ENCODE peak calls at places on chromosomes 4 and X, in eight cellular contexts. V is GM23248; A is right lobe of liver; K is neuronal stem cell; B is brain microvascular endothelial cell; M is psoas muscle; P is effector memory CD4-positive, alpha-beta T cell; E is RWPE2. G is an unnamed sample.

GRCh38 chr4:131046821-131047220 is 1950.9 kb downstream of the C4orf33 start:
- DNase-seq in V (no peak), A (no peak), K (no peak), B (no peak), M (no peak), P (no peak), E (no peak), G (no peak)

GRCh38 chr4:110510955-110511544 is 35.1 kb downstream of the ENPEP start:
- DNase-seq in V (peak; percentile 65), A (no peak), K (peak; percentile 58), B (no peak), M (no peak), P (no peak), E (no peak), G (peak; percentile 52)

GRCh38 chrX:39730671-39731389 is 366.9 kb downstream of the BCOR start:
- DNase-seq in V (peak; percentile 84), A (peak; percentile 59), K (peak; percentile 21), B (peak; percentile 59), M (peak; percentile 67), P (no peak), E (no peak), G (peak; percentile 48)

GRCh38 chr4:41982716-41983115 is 1.2 kb downstream of the DCAF4L1 start:
- DNase-seq in V (no peak), A (no peak), K (no peak), B (no peak), M (no peak), P (no peak), E (no peak), G (no peak)

GRCh38 chr4:105624530-105624929 is 72.1 kb downstream of the ARHGEF38 start:
- DNase-seq in V (peak; percentile 63), A (peak; percentile 77), K (no peak), B (peak; percentile 80), M (peak; percentile 44), P (no peak), E (no peak), G (peak; percentile 0)

GRCh38 chr4:95556460-95556859 is 7.7 kb upstream of the UNC5C start:
- DNase-seq in V (no peak), A (no peak), K (no peak), B (peak; percentile 16), M (no peak), P (no peak), E (no peak), G (no peak)

GRCh38 chrX:65035451-65035779 is 59.2 kb upstream of the ZC4H2 start:
- DNase-seq in V (peak; percentile 74), A (peak; percentile 24), K (no peak), B (peak; percentile 4), M (peak; percentile 16), P (no peak), E (no peak), G (no peak)

GRCh38 chr4:109739547-109739946 is 9.7 kb upstream of the PLA2G12A start:
- DNase-seq in V (peak; percentile 16), A (no peak), K (no peak), B (peak; percentile 57), M (no peak), P (no peak), E (no peak), G (no peak)

GRCh38 chr4:141609243-141609642 is 27.1 kb upstream of the IL15 start:
- DNase-seq in V (peak; percentile 2), A (peak; percentile 25), K (no peak), B (no peak), M (no peak), P (no peak), E (no peak), G (no peak)

GRCh38 chr4:86549163-86549788 is 44.8 kb upstream of the PTPN13 start:
- DNase-seq in V (peak; percentile 58), A (no peak), K (no peak), B (peak; percentile 58), M (no peak), P (no peak), E (no peak), G (no peak)

GRCh38 chr4:140094701-140095420 is 59.1 kb downstream of the MAML3 start:
- DNase-seq in V (no peak), A (peak; percentile 60), K (no peak), B (no peak), M (peak; percentile 61), P (peak; percentile 37), E (no peak), G (peak; percentile 39)

GRCh38 chrX:53000447-53001208 is 42.3 kb upstream of the FAM156A start:
- DNase-seq in V (peak; percentile 3), A (no peak), K (no peak), B (no peak), M (no peak), P (no peak), E (no peak), G (no peak)

GRCh38 chr4:84965558-84966381 is 720 bp downstream of the WDFY3 start:
- DNase-seq in V (peak; percentile 74), A (peak; percentile 66), K (peak; percentile 63), B (no peak), M (peak; percentile 57), P (no peak), E (peak; percentile 64), G (no peak)

GRCh38 chrX:46381630-46382029 is 163.6 kb downstream of the ZNF674 start:
- DNase-seq in V (peak; percentile 35), A (peak; percentile 26), K (peak; percentile 2), B (peak; percentile 20), M (no peak), P (no peak), E (no peak), G (no peak)

GRCh38 chr4:1033840-1034551 is 22.6 kb downstream of the FGFRL1 start:
- DNase-seq in V (peak; percentile 89), A (no peak), K (no peak), B (no peak), M (peak; percentile 60), P (no peak), E (no peak), G (no peak)

GRCh38 chr4:185576918-185577591 is 41.7 kb upstream of the PDLIM3 start:
- DNase-seq in V (no peak), A (no peak), K (no peak), B (no peak), M (no peak), P (no peak), E (no peak), G (no peak)

GRCh38 chr4:184960505-184960971 is 57.8 kb upstream of the HELT start:
- DNase-seq in V (no peak), A (peak; percentile 63), K (no peak), B (no peak), M (no peak), P (no peak), E (no peak), G (no peak)

GRCh38 chr4:165359501-165359900 is 19.3 kb upstream of the CPE start:
- DNase-seq in V (peak; percentile 83), A (no peak), K (no peak), B (no peak), M (no peak), P (no peak), E (no peak), G (no peak)

GRCh38 chr4:177975315-177975714 is 533.1 kb upstream of the AGA start:
- DNase-seq in V (no peak), A (no peak), K (no peak), B (no peak), M (no peak), P (no peak), E (no peak), G (no peak)

GRCh38 chr4:177974461-177974860 is 532.2 kb upstream of the AGA start:
- DNase-seq in V (no peak), A (no peak), K (no peak), B (no peak), M (no peak), P (no peak), E (no peak), G (no peak)
- H3K27me3 ChIP-seq in V (no peaks in the 10 kb centered on the region), A (no peaks in the 10 kb centered on the region), K (no peaks in the 10 kb centered on the region), B (no peaks in the 10 kb centered on the region), M (no peaks in the 10 kb centered on the region), P (no peaks in the 10 kb centered on the region), E (no peaks in the 10 kb centered on the region), G (no peaks in the 10 kb centered on the region)

GRCh38 chrX:20140410-20140809 is 1.2 kb downstream of the EIF1AX start:
- DNase-seq in V (peak; percentile 27), A (no peak), K (no peak), B (no peak), M (no peak), P (no peak), E (no peak), G (peak; percentile 22)
- H3K27ac ChIP-seq in V (peak overlapping the region; percentile 91), A (no peak overlapping the region), K (no peak overlapping the region), B (no peak overlapping the region), M (peak overlapping the region; percentile 93), P (peak overlapping the region; percentile 32), E (peak overlapping the region; percentile 52), G (peak overlapping the region; percentile 79)

GRCh38 chr4:144720491-144720890 is 74.5 kb downstream of the HHIP start:
- DNase-seq in V (no peak), A (no peak), K (no peak), B (no peak), M (no peak), P (no peak), E (no peak), G (no peak)

GRCh38 chr4:144718958-144719512 is 73.1 kb downstream of the HHIP start:
- DNase-seq in V (no peak), A (no peak), K (no peak), B (no peak), M (no peak), P (no peak), E (no peak), G (no peak)

GRCh38 chr4:144716778-144717177 is 70.8 kb downstream of the HHIP start:
- DNase-seq in V (peak; percentile 57), A (no peak), K (no peak), B (no peak), M (no peak), P (no peak), E (no peak), G (no peak)

GRCh38 chr4:144723471-144723870 is 77.5 kb downstream of the HHIP start:
- DNase-seq in V (no peak), A (no peak), K (no peak), B (no peak), M (no peak), P (no peak), E (no peak), G (no peak)

DNA sequence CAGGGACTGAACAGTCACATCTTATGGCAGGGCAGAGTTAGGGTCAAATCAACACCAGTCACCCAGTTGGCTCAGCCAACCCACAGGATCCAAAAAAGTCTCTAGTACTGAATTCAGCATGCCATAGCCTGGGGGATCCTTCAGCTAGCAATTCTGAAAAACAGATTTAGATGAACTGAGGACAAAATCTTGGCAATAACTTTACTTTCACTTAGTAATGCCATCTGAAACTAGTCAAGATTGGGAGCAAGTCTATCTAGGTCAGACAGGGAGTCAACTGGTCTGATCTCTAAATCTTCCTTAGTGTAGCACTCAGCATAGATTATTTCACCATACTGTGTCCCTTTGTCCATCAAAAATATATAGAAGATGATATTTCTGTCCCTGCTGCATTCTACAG is 76.0 kb downstream of the HHIP start:
- DNase-seq in V (peak; percentile 6), A (no peak), K (no peak), B (no peak), M (no peak), P (no peak), E (no peak), G (no peak)
- H3K27me3 ChIP-seq in V (no peaks in the 10 kb centered on the region), A (no peaks in the 10 kb centered on the region), K (no peaks in the 10 kb centered on the region), B (no peaks in the 10 kb centered on the region), M (no peaks in the 10 kb centered on the region), P (no peaks in the 10 kb centered on the region), E (no peaks in the 10 kb centered on the region), G (peaks cover under 1% of the 10 kb centered on the region)

DNA sequence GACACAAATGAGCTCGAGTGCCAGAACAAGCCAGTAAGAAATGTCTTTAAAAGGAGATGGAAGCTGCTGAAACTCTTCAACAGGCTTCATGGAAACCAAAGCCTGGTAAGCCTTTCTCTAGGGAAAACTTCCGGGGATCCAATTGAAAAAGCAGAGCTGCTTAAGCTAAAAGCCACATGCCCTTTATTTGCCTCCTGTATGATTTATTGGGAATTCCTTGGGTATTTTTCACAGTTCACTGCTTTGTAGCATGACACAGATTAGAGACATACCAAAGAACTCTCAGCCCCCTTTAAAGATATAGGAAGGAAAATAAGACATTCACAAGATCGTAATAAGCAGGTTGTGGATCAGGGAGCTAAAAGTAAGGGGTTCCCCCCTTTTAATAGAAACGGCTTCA is 6.5 kb upstream of the ARHGAP6 start:
- DNase-seq in V (no peak), A (no peak), K (no peak), B (no peak), M (no peak), P (no peak), E (no peak), G (no peak)
- H3K27ac ChIP-seq in V (no peak overlapping the region), A (no peak overlapping the region), K (no peak overlapping the region), B (no peak overlapping the region), M (no peak overlapping the region), P (no peak overlapping the region), E (no peak overlapping the region), G (no peak overlapping the region)